ENCODE peak calls at places on chromosomes 7 and 10, in six cellular contexts. One of them, this sample, is unnamed. For H3K4me1, the result is how much of the 10 kb centered on the place peaks cover.

GRCh38 chr10:124279882-124280281 is 138.8 kb downstream of the OAT start:
- DNase-seq in neural progenitor cell: no peak
- DNase-seq in neuronal stem cell: no peak
- DNase-seq in psoas muscle: peak
- DNase-seq in CD4-positive, alpha-beta memory T cell: no peak
- DNase-seq in kidney: peak
- DNase-seq in this sample: no peak

GRCh38 chr7:71198887-71199286 is 66.9 kb downstream of the GALNT17 start:
- DNase-seq in neural progenitor cell: no peak
- DNase-seq in neuronal stem cell: no peak
- DNase-seq in psoas muscle: no peak
- DNase-seq in CD4-positive, alpha-beta memory T cell: no peak
- DNase-seq in kidney: no peak
- DNase-seq in this sample: no peak

GRCh38 chr10:12875100-12875499 is 126.4 kb downstream of the CCDC3 start:
- DNase-seq in neural progenitor cell: no peak
- DNase-seq in neuronal stem cell: no peak
- DNase-seq in psoas muscle: no peak
- DNase-seq in CD4-positive, alpha-beta memory T cell: no peak
- DNase-seq in kidney: peak
- DNase-seq in this sample: no peak

GRCh38 chr10:100718197-100718742 is 27.1 kb upstream of the PAX2 start:
- DNase-seq in neural progenitor cell: no peak
- DNase-seq in neuronal stem cell: no peak
- DNase-seq in psoas muscle: no peak
- DNase-seq in CD4-positive, alpha-beta memory T cell: no peak
- DNase-seq in kidney: no peak
- DNase-seq in this sample: no peak

GRCh38 chr7:121069346-121070100 is 81.0 kb downstream of the CPED1 start:
- DNase-seq in neural progenitor cell: no peak
- DNase-seq in neuronal stem cell: no peak
- DNase-seq in psoas muscle: no peak
- DNase-seq in CD4-positive, alpha-beta memory T cell: no peak
- DNase-seq in kidney: no peak
- DNase-seq in this sample: no peak

GRCh38 chr7:151796871-151797270 is 80.0 kb downstream of the PRKAG2 start:
- DNase-seq in neural progenitor cell: no peak
- DNase-seq in neuronal stem cell: no peak
- DNase-seq in psoas muscle: peak
- DNase-seq in CD4-positive, alpha-beta memory T cell: no peak
- DNase-seq in kidney: peak
- DNase-seq in this sample: no peak

GRCh38 chr10:57979466-57979865 is 288.2 kb downstream of the IPMK start:
- DNase-seq in neural progenitor cell: no peak
- DNase-seq in neuronal stem cell: no peak
- DNase-seq in psoas muscle: no peak
- DNase-seq in CD4-positive, alpha-beta memory T cell: no peak
- DNase-seq in kidney: no peak
- DNase-seq in this sample: no peak

GRCh38 chr10:104321716-104322415 is 16.4 kb downstream of the ITPRIP start:
- DNase-seq in neural progenitor cell: no peak
- DNase-seq in neuronal stem cell: no peak
- DNase-seq in psoas muscle: no peak
- DNase-seq in CD4-positive, alpha-beta memory T cell: no peak
- DNase-seq in kidney: peak
- DNase-seq in this sample: no peak

GRCh38 chr10:132714096-132714721 is 71.7 kb downstream of the NKX6-2 start:
- DNase-seq in neural progenitor cell: peak
- DNase-seq in neuronal stem cell: peak
- DNase-seq in psoas muscle: peak
- DNase-seq in CD4-positive, alpha-beta memory T cell: no peak
- DNase-seq in kidney: peak
- DNase-seq in this sample: no peak

GRCh38 chr10:78761241-78761825 is 307.4 kb upstream of the ZMIZ1 start:
- DNase-seq in neural progenitor cell: peak
- DNase-seq in neuronal stem cell: no peak
- DNase-seq in psoas muscle: no peak
- DNase-seq in CD4-positive, alpha-beta memory T cell: no peak
- DNase-seq in kidney: no peak
- DNase-seq in this sample: no peak

GRCh38 chr10:6430581-6430980 is 149.5 kb downstream of the PRKCQ start:
- DNase-seq in neural progenitor cell: no peak
- DNase-seq in neuronal stem cell: no peak
- DNase-seq in psoas muscle: no peak
- DNase-seq in CD4-positive, alpha-beta memory T cell: no peak
- DNase-seq in kidney: no peak
- DNase-seq in this sample: no peak

GRCh38 chr10:6018422-6018821 is 41.1 kb upstream of the IL15RA start:
- DNase-seq in neural progenitor cell: no peak
- DNase-seq in neuronal stem cell: no peak
- DNase-seq in psoas muscle: no peak
- DNase-seq in CD4-positive, alpha-beta memory T cell: no peak
- DNase-seq in kidney: no peak
- DNase-seq in this sample: no peak

GRCh38 chr10:58642283-58642682 is 129.6 kb downstream of the BICC1 start:
- DNase-seq in neural progenitor cell: no peak
- DNase-seq in neuronal stem cell: no peak
- DNase-seq in psoas muscle: no peak
- DNase-seq in CD4-positive, alpha-beta memory T cell: no peak
- DNase-seq in kidney: no peak
- DNase-seq in this sample: no peak

GRCh38 chr10:26310361-26310760 is 93.8 kb downstream of the GAD2 start:
- DNase-seq in neural progenitor cell: no peak
- DNase-seq in neuronal stem cell: no peak
- DNase-seq in psoas muscle: no peak
- DNase-seq in CD4-positive, alpha-beta memory T cell: no peak
- DNase-seq in kidney: no peak
- DNase-seq in this sample: no peak

GRCh38 chr10:103793920-103794883 is 61.2 kb downstream of the SH3PXD2A start:
- DNase-seq in neural progenitor cell: no peak
- DNase-seq in neuronal stem cell: no peak
- DNase-seq in psoas muscle: peak
- DNase-seq in CD4-positive, alpha-beta memory T cell: no peak
- DNase-seq in kidney: no peak
- DNase-seq in this sample: no peak

GRCh38 chr7:5064391-5065106 is 18.9 kb downstream of the RBAK start:
- DNase-seq in neural progenitor cell: no peak
- DNase-seq in neuronal stem cell: no peak
- DNase-seq in psoas muscle: no peak
- DNase-seq in CD4-positive, alpha-beta memory T cell: no peak
- DNase-seq in kidney: no peak
- DNase-seq in this sample: no peak

GRCh38 chr7:129184979-129185670 is 3.3 kb upstream of the SMO start:
- DNase-seq in neural progenitor cell: no peak
- DNase-seq in neuronal stem cell: no peak
- DNase-seq in psoas muscle: no peak
- DNase-seq in CD4-positive, alpha-beta memory T cell: no peak
- DNase-seq in kidney: no peak
- DNase-seq in this sample: no peak

GRCh38 chr7:98297619-98298286 is 16.3 kb downstream of the BRI3 start:
- DNase-seq in neural progenitor cell: no peak
- DNase-seq in neuronal stem cell: no peak
- DNase-seq in psoas muscle: peak
- DNase-seq in CD4-positive, alpha-beta memory T cell: no peak
- DNase-seq in kidney: no peak
- DNase-seq in this sample: no peak

GRCh38 chr10:12348870-12349627 is at the start of gene CAMK1D:
- DNase-seq in neural progenitor cell: peak
- DNase-seq in neuronal stem cell: peak
- DNase-seq in psoas muscle: peak
- DNase-seq in CD4-positive, alpha-beta memory T cell: peak
- DNase-seq in kidney: peak
- DNase-seq in this sample: peak

GRCh38 chr7:27130540-27131389 is at the start of gene HOXA4:
- DNase-seq in neural progenitor cell: peak
- DNase-seq in neuronal stem cell: no peak
- DNase-seq in psoas muscle: peak
- DNase-seq in CD4-positive, alpha-beta memory T cell: peak
- DNase-seq in kidney: peak
- DNase-seq in this sample: no peak

GRCh38 chr7:33893377-33893776 is 12.0 kb upstream of the BMPER start:
- DNase-seq in neural progenitor cell: no peak
- DNase-seq in neuronal stem cell: no peak
- DNase-seq in psoas muscle: no peak
- DNase-seq in CD4-positive, alpha-beta memory T cell: no peak
- DNase-seq in kidney: no peak
- DNase-seq in this sample: no peak

GRCh38 chr10:16470747-16471146 is 33.9 kb downstream of the PTER start:
- DNase-seq in neural progenitor cell: no peak
- DNase-seq in neuronal stem cell: no peak
- DNase-seq in psoas muscle: no peak
- DNase-seq in CD4-positive, alpha-beta memory T cell: no peak
- DNase-seq in kidney: no peak
- DNase-seq in this sample: no peak

GRCh38 chr7:45585628-45586027 is 11.5 kb downstream of the ADCY1 start:
- DNase-seq in neural progenitor cell: no peak
- DNase-seq in neuronal stem cell: no peak
- DNase-seq in psoas muscle: no peak
- DNase-seq in CD4-positive, alpha-beta memory T cell: no peak
- DNase-seq in kidney: peak
- DNase-seq in this sample: no peak

GRCh38 chr7:70505468-70505867 is 626.5 kb upstream of the GALNT17 start:
- DNase-seq in neural progenitor cell: no peak
- DNase-seq in neuronal stem cell: no peak
- DNase-seq in psoas muscle: no peak
- DNase-seq in CD4-positive, alpha-beta memory T cell: no peak
- DNase-seq in kidney: no peak
- DNase-seq in this sample: no peak

GRCh38 chr7:134920026-134920758 is 66.1 kb upstream of the AGBL3 start:
- DNase-seq in neural progenitor cell: no peak
- DNase-seq in neuronal stem cell: no peak
- DNase-seq in psoas muscle: no peak
- DNase-seq in CD4-positive, alpha-beta memory T cell: no peak
- DNase-seq in kidney: no peak
- DNase-seq in this sample: no peak

GRCh38 chr7:12369700-12370099 is 34.0 kb downstream of the VWDE start:
- DNase-seq in neural progenitor cell: no peak
- DNase-seq in neuronal stem cell: no peak
- DNase-seq in psoas muscle: no peak
- DNase-seq in CD4-positive, alpha-beta memory T cell: no peak
- DNase-seq in kidney: no peak
- DNase-seq in this sample: no peak

GRCh38 chr7:12373580-12374263 is 29.9 kb downstream of the VWDE start:
- DNase-seq in neural progenitor cell: no peak
- DNase-seq in neuronal stem cell: no peak
- DNase-seq in psoas muscle: no peak
- DNase-seq in CD4-positive, alpha-beta memory T cell: no peak
- DNase-seq in kidney: no peak
- DNase-seq in this sample: no peak

GRCh38 chr7:12369072-12369471 is 34.6 kb downstream of the VWDE start:
- DNase-seq in neural progenitor cell: peak
- DNase-seq in neuronal stem cell: no peak
- DNase-seq in psoas muscle: no peak
- DNase-seq in CD4-positive, alpha-beta memory T cell: no peak
- DNase-seq in kidney: no peak
- DNase-seq in this sample: no peak

DNA sequence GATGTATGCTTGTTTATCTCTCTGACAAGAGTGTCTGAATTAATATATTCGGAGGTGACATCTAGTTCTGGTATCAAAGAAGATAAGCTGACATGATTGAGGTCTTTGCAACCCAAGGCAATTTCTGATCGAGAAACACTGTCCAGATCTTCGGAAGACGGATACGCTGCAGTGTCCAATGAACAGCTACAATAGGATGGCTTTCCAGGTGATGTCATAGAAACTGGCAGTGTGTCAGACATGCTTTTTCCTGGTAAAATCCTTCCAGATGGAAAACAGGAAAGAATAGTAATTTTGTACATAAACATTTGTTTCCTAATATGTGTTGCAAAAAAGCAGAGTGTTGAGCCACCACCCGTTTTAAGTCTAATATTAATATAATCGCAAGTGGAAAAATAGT is 33.4 kb downstream of the VWDE start:
- DNase-seq in neural progenitor cell: no peak
- DNase-seq in neuronal stem cell: no peak
- DNase-seq in psoas muscle: no peak
- DNase-seq in CD4-positive, alpha-beta memory T cell: no peak
- DNase-seq in kidney: no peak
- DNase-seq in this sample: no peak
- H3K4me3 ChIP-seq in neural progenitor cell: no peak
- H3K4me3 ChIP-seq in neuronal stem cell: no peak
- H3K4me3 ChIP-seq in psoas muscle: peak
- H3K4me3 ChIP-seq in CD4-positive, alpha-beta memory T cell: no peak
- H3K4me3 ChIP-seq in kidney: no peak
- H3K4me3 ChIP-seq in this sample: no peak

GRCh38 chr10:44314802-44315460 is 70.0 kb downstream of the CXCL12 start:
- DNase-seq in neural progenitor cell: no peak
- DNase-seq in neuronal stem cell: no peak
- DNase-seq in psoas muscle: no peak
- DNase-seq in CD4-positive, alpha-beta memory T cell: no peak
- DNase-seq in kidney: no peak
- DNase-seq in this sample: no peak
- H3K4me1 ChIP-seq in neural progenitor cell: under half
- H3K4me1 ChIP-seq in neuronal stem cell: under half
- H3K4me1 ChIP-seq in psoas muscle: under half
- H3K4me1 ChIP-seq in CD4-positive, alpha-beta memory T cell: under half
- H3K4me1 ChIP-seq in kidney: under half
- H3K4me1 ChIP-seq in this sample: under half

DNA sequence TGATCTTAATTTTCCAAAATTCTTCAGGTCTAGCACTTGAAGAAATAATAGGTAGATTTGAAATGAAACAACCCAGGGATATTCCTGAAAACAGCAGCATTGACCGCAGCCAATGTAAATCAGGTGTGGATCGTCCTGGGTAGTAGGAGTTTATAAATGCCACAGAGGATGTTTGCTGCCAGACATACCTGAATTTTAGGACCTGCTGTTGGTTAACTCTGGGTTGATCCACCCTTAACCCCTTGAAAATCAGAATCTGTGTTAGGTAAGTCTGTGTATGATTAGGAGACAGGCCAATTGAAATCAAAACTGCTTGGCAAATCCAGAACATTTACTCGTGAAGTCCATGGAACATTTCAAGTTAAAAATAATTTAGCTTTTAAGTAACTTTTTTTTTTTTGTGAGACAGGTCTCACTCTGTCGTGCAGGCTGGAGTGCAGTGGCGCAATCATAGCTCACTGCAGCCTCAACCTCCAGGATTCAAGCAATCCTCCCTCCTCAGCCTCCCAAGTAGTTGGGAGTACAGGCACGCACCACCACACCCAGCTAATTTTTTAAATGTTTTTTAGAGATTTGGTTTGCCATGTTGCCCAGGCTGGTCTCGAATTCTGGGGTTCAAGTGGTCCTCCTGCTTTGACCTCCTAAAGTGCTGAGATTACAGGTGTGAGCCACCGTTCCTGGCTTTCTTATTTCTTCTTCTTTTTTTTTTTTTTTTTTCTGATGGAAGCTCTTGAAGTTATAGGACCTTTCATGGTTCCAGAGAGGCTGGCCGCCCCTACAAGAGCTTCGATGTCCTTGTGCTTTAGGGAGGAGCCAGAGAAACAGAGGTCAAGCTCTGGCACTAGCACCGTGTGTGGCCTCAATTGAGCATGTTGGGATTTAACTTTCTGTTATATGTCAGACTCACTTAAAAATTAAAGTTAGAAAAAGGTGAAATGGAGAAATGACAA is 2.0 kb downstream of the POR start:
- DNase-seq in neural progenitor cell: no peak
- DNase-seq in neuronal stem cell: no peak
- DNase-seq in psoas muscle: no peak
- DNase-seq in CD4-positive, alpha-beta memory T cell: no peak
- DNase-seq in kidney: no peak
- DNase-seq in this sample: no peak
- H3K4me3 ChIP-seq in neural progenitor cell: no peak
- H3K4me3 ChIP-seq in neuronal stem cell: no peak
- H3K4me3 ChIP-seq in psoas muscle: peak
- H3K4me3 ChIP-seq in CD4-positive, alpha-beta memory T cell: no peak
- H3K4me3 ChIP-seq in kidney: peak
- H3K4me3 ChIP-seq in this sample: no peak

GRCh38 chr10:91453535-91453934 is 43.4 kb downstream of the HECTD2 start:
- DNase-seq in neural progenitor cell: no peak
- DNase-seq in neuronal stem cell: no peak
- DNase-seq in psoas muscle: no peak
- DNase-seq in CD4-positive, alpha-beta memory T cell: no peak
- DNase-seq in kidney: no peak
- DNase-seq in this sample: no peak
- H3K4me1 ChIP-seq in neural progenitor cell: under half
- H3K4me1 ChIP-seq in neuronal stem cell: under half
- H3K4me1 ChIP-seq in psoas muscle: under half
- H3K4me1 ChIP-seq in CD4-positive, alpha-beta memory T cell: under half
- H3K4me1 ChIP-seq in kidney: under half
- H3K4me1 ChIP-seq in this sample: under half